ENCODE peak calls at places on chromosomes 16 and 17, in four cellular contexts. D is activated CD4-positive, alpha-beta T cell treated with anti-CD3 and anti-CD28 coated beads for 48 hours; K is HuH-7; G is NCI-H1092 treated with DMSO at 0.1 percent for 48 hours. A is an unnamed sample.

GRCh38 chr17:61981323-61981722 is 53.5 kb upstream of the INTS2 start:
- DNase-seq in G (no peak), K (no peak), D (no peak), A (no peak)

GRCh38 chr16:2085669-2086068 is 37.9 kb downstream of the TSC2 start:
- DNase-seq in K (no peak), G (no peak), D (no peak), A (peak; percentile 64)

GRCh38 chr16:19753815-19754643 is 36.0 kb downstream of the IQCK start:
- DNase-seq in K (no peak), G (no peak), D (no peak), A (no peak)

GRCh38 chr17:69581061-69581955 is 166.8 kb downstream of the MAP2K6 start:
- DNase-seq in K (no peak), D (peak; percentile 6), G (no peak), A (peak; percentile 88)

GRCh38 chr16:3729161-3730112 is 12.1 kb upstream of the TRAP1 start:
- DNase-seq in K (no peak), G (no peak), D (no peak), A (no peak)

GRCh38 chr17:28482551-28483199 is 9.2 kb downstream of the SLC13A2 start:
- DNase-seq in K (no peak), D (no peak), G (no peak), A (no peak)

GRCh38 chr17:42183741-42184711 is 1.2 kb downstream of the HCRT start:
- DNase-seq in K (peak; percentile 97), G (peak; percentile 68), D (peak; percentile 86), A (peak; percentile 92)

GRCh38 chr16:48165961-48166578 is 10.3 kb upstream of the ABCC12 start:
- DNase-seq in K (no peak), G (no peak), D (no peak), A (no peak)

GRCh38 chr16:84552135-84552534 is 47.7 kb upstream of the MEAK7 start:
- DNase-seq in K (no peak), G (no peak), D (no peak), A (no peak)

GRCh38 chr16:22683730-22684280 is 130.2 kb upstream of the HS3ST2 start:
- DNase-seq in D (no peak), G (no peak), K (no peak), A (peak; percentile 37)

GRCh38 chr17:43662432-43663141 is 865 bp upstream of the MEOX1 start:
- DNase-seq in G (no peak), D (no peak), K (no peak), A (no peak)

GRCh38 chr16:27102701-27103575 is 36.2 kb downstream of the C16orf82 start:
- DNase-seq in G (no peak), D (no peak), K (no peak), A (no peak)

GRCh38 chr17:50909765-50910661 is 43.9 kb upstream of the TOB1 start:
- DNase-seq in G (no peak), D (peak; percentile 80), K (no peak), A (no peak)

GRCh38 chr17:43003542-43004172 is 2.9 kb upstream of the IFI35 start:
- DNase-seq in G (no peak), K (no peak), D (no peak), A (no peak)

GRCh38 chr17:50059759-50060273 is 3.9 kb downstream of the ITGA3 start:
- DNase-seq in D (no peak), G (no peak), K (no peak), A (no peak)

GRCh38 chr17:38745545-38745944 is 2.6 kb downstream of the PCGF2 start:
- DNase-seq in G (peak; percentile 87), D (no peak), K (no peak), A (no peak)

GRCh38 chr17:63696381-63696961 is 3.5 kb downstream of the LIMD2 start:
- DNase-seq in G (no peak), D (peak; percentile 52), K (peak; percentile 73), A (peak; percentile 68)

GRCh38 chr17:66930933-66931332 is 33.6 kb upstream of the CACNG4 start:
- DNase-seq in D (no peak), G (no peak), K (peak; percentile 42), A (no peak)

GRCh38 chr16:87541882-87542234 is 49.0 kb upstream of the ZCCHC14 start:
- DNase-seq in K (no peak), D (no peak), G (no peak), A (no peak)

GRCh38 chr17:19354748-19355147 is 7.8 kb downstream of the B9D1 start:
- DNase-seq in G (no peak), D (no peak), K (no peak), A (no peak)

GRCh38 chr17:72192409-72193192 is 71.8 kb downstream of the SOX9 start:
- DNase-seq in K (no peak), D (no peak), G (no peak), A (no peak)

GRCh38 chr17:68293490-68294195 is 2.3 kb downstream of the ARSG start:
- DNase-seq in D (no peak), G (no peak), K (no peak), A (no peak)

GRCh38 chr16:74830646-74831045 is 56.0 kb upstream of the FA2H start:
- DNase-seq in K (no peak), D (no peak), G (no peak), A (no peak)

GRCh38 chr17:47693667-47694017 is 319 bp upstream of the TBKBP1 start:
- DNase-seq in G (peak; percentile 44), K (peak; percentile 69), D (peak; percentile 40), A (no peak)

GRCh38 chr17:55264273-55264639 is 504 bp upstream of the HLF start:
- DNase-seq in D (no peak), K (no peak), G (peak; percentile 74), A (peak; percentile 8)

GRCh38 chr17:8001976-8002645 is at the start of gene GUCY2D:
- DNase-seq in K (no peak), D (no peak), G (no peak), A (peak; percentile 57)

GRCh38 chr17:27754549-27754948 is 45.8 kb downstream of the NOS2 start:
- DNase-seq in K (no peak), D (no peak), G (no peak), A (no peak)

GRCh38 chr17:14579716-14580115 is 278.8 kb downstream of the HS3ST3B1 start:
- DNase-seq in G (no peak), D (no peak), K (no peak), A (no peak)

GRCh38 chr17:17393976-17394375 is 82.8 kb upstream of the MED9 start:
- DNase-seq in G (no peak), D (no peak), K (no peak), A (no peak)

GRCh38 chr17:245611-246010 is 64.2 kb upstream of the DOC2B start:
- DNase-seq in D (no peak), K (no peak), G (no peak), A (no peak)

GRCh38 chr17:77645441-77646430 is 312.8 kb upstream of the TNRC6C start:
- DNase-seq in D (peak; percentile 77), K (no peak), G (no peak), A (no peak)

GRCh38 chr17:19325542-19325941 is 37.0 kb downstream of the B9D1 start:
- DNase-seq in G (no peak), K (no peak), D (no peak), A (no peak)

GRCh38 chr16:539901-540530 is 12.5 kb downstream of the CAPN15 start:
- DNase-seq in K (no peak), G (no peak), D (no peak), A (no peak)

GRCh38 chr16:57534881-57535658 is 1.3 kb downstream of the CCDC102A start:
- DNase-seq in G (no peak), K (peak; percentile 1), D (no peak), A (peak; percentile 38)

GRCh38 chr17:69764137-69764536 is 310.9 kb upstream of the KCNJ16 start:
- DNase-seq in D (no peak), G (no peak), K (no peak), A (no peak)

GRCh38 chr17:1649844-1650409 is at the start of gene RILP:
- DNase-seq in K (peak; percentile 47), G (no peak), D (peak; percentile 27), A (no peak)

GRCh38 chr17:47837401-47838039 is 3.6 kb downstream of the SCRN2 start:
- DNase-seq in G (no peak), D (no peak), K (no peak), A (no peak)